ENCODE peak calls at places on chromosomes 6 and 20, in eight cellular contexts. J is iris pigment epithelial cell, D is hepatocyte, M is SW480, R is endodermal cell, L is activated T-cell treated with anti-CD3 and anti-CD28 coated beads for 1 hour, K is pons, V is NCI-H748 treated with DMSO at 0.1 percent for 48 hours. Z is an unnamed sample.

GRCh38 chr6:97289332-97289731 is 6.3 kb upstream of the MMS22L start:
- DNase-seq in J (no peak), D (no peak), M (no peak), R (no peak), L (no peak), K (no peak), V (no peak), Z (no peak)

GRCh38 chr20:41165001-41165882 is 27.9 kb downstream of the PLCG1 start:
- DNase-seq in J (no peak), D (no peak), M (no peak), R (no peak), L (no peak), K (no peak), V (no peak), Z (no peak)

GRCh38 chr6:41132254-41132653 is 21.9 kb downstream of the TREML1 start:
- DNase-seq in J (no peak), D (no peak), M (no peak), R (no peak), L (no peak), K (no peak), V (no peak), Z (no peak)

GRCh38 chr20:57266251-57267157 is at the start of gene BMP7:
- DNase-seq in J (no peak), D (peak), M (peak), R (peak), L (no peak), K (peak), V (peak), Z (peak)

GRCh38 chr20:1897486-1897885 is 2.3 kb downstream of the SIRPA start:
- DNase-seq in J (peak), D (no peak), M (no peak), R (no peak), L (no peak), K (peak), V (no peak), Z (no peak)

GRCh38 chr20:50517817-50518154 is 7.6 kb downstream of the PTPN1 start:
- DNase-seq in J (no peak), D (no peak), M (no peak), R (no peak), L (no peak), K (no peak), V (no peak), Z (no peak)

GRCh38 chr20:32018269-32019155 is 8.3 kb downstream of the CCM2L start:
- DNase-seq in J (no peak), D (peak), M (peak), R (peak), L (peak), K (no peak), V (peak), Z (peak)

GRCh38 chr20:50565874-50566273 is 55.7 kb downstream of the PTPN1 start:
- DNase-seq in J (no peak), D (no peak), M (no peak), R (no peak), L (no peak), K (no peak), V (no peak), Z (no peak)

GRCh38 chr20:4820833-4821518 is 99.3 kb downstream of the PRND start:
- DNase-seq in J (peak), D (no peak), M (no peak), R (peak), L (no peak), K (peak), V (no peak), Z (no peak)

GRCh38 chr6:16769131-16769985 is 8.1 kb upstream of the ATXN1 start:
- DNase-seq in J (peak), D (peak), M (peak), R (peak), L (peak), K (no peak), V (no peak), Z (no peak)

GRCh38 chr6:80321011-80321410 is 214.5 kb downstream of the BCKDHB start:
- DNase-seq in J (no peak), D (no peak), M (no peak), R (no peak), L (no peak), K (no peak), V (no peak), Z (no peak)

GRCh38 chr6:169859401-169859977 is 108.1 kb downstream of the ERMARD start:
- DNase-seq in J (no peak), D (no peak), M (no peak), R (no peak), L (no peak), K (no peak), V (no peak), Z (no peak)

GRCh38 chr6:56263586-56264295 is 16.4 kb upstream of the COL21A1 start:
- DNase-seq in J (no peak), D (no peak), M (no peak), R (no peak), L (no peak), K (no peak), V (no peak), Z (no peak)

GRCh38 chr20:17614176-17614811 is 44.4 kb downstream of the DSTN start:
- DNase-seq in J (peak), D (peak), M (peak), R (peak), L (no peak), K (no peak), V (peak), Z (no peak)

GRCh38 chr20:17887331-17888030 is 81.1 kb downstream of the SNX5 start:
- DNase-seq in J (no peak), D (no peak), M (peak), R (no peak), L (no peak), K (no peak), V (no peak), Z (no peak)

GRCh38 chr6:130513770-130514169 is 148.0 kb downstream of the TMEM200A start:
- DNase-seq in J (peak), D (no peak), M (peak), R (no peak), L (no peak), K (peak), V (no peak), Z (no peak)

GRCh38 chr6:138654715-138655634 is 118.6 kb upstream of the CCDC28A start:
- DNase-seq in J (peak), D (no peak), M (peak), R (no peak), L (no peak), K (no peak), V (no peak), Z (no peak)

GRCh38 chr20:24491043-24491756 is 21.8 kb downstream of the SYNDIG1 start:
- DNase-seq in J (no peak), D (no peak), M (peak), R (no peak), L (no peak), K (no peak), V (no peak), Z (no peak)

GRCh38 chr6:46299253-46299652 is 128.5 kb upstream of the ENPP5 start:
- DNase-seq in J (no peak), D (no peak), M (no peak), R (no peak), L (no peak), K (no peak), V (no peak), Z (no peak)

GRCh38 chr6:104325341-104326172 is 534.2 kb downstream of the HACE1 start:
- DNase-seq in J (peak), D (peak), M (peak), R (peak), L (no peak), K (peak), V (peak), Z (no peak)

Z was measured in Caco-2.